ENCODE peak calls at places on chromosomes 4 and X, in eight cellular contexts. V, Q, F, X, S, K, P and R are unnamed samples.

GRCh38 chr4:2793920-2794706 is 1.2 kb downstream of the SH3BP2 start:
- DNase-seq in P (no peak), X (no peak), K (peak), Q (peak), S (peak), F (peak), V (no peak), R (peak)

GRCh38 chrX:12974217-12974796 is 603 bp upstream of the TMSB4X start:
- DNase-seq in S (peak), P (no peak), F (peak), Q (peak), K (peak), V (no peak), X (peak), R (peak)

GRCh38 chrX:66632986-66633385 is 5.9 kb downstream of the EDA2R start:
- DNase-seq in S (no peak), F (peak), V (no peak), Q (no peak), X (no peak), K (no peak), P (no peak), R (no peak)

GRCh38 chr4:169348541-169348940 is 77.8 kb upstream of the SH3RF1 start:
- DNase-seq in X (no peak), F (no peak), Q (no peak), V (no peak), S (no peak), K (no peak), P (no peak), R (no peak)

GRCh38 chr4:21641696-21642095 is 306.9 kb downstream of the KCNIP4 start:
- DNase-seq in K (no peak), V (no peak), S (no peak), Q (no peak), P (no peak), F (no peak), X (no peak), R (no peak)

GRCh38 chr4:33425916-33426315 is 2705.7 kb downstream of the PCDH7 start:
- DNase-seq in V (no peak), F (no peak), Q (no peak), P (no peak), S (no peak), K (no peak), X (no peak), R (no peak)

GRCh38 chr4:93658443-93658842 is 170.1 kb upstream of the ATOH1 start:
- DNase-seq in P (no peak), F (peak), S (no peak), K (no peak), Q (no peak), V (no peak), X (no peak), R (no peak)

GRCh38 chr4:140242357-140243284 is 88.6 kb upstream of the MAML3 start:
- DNase-seq in P (no peak), X (no peak), K (no peak), V (no peak), Q (no peak), F (no peak), S (no peak), R (no peak)

GRCh38 chr4:6963139-6963611 is 53.5 kb downstream of the TBC1D14 start:
- DNase-seq in K (no peak), Q (no peak), F (peak), X (no peak), S (peak), V (no peak), P (no peak), R (no peak)

DNA sequence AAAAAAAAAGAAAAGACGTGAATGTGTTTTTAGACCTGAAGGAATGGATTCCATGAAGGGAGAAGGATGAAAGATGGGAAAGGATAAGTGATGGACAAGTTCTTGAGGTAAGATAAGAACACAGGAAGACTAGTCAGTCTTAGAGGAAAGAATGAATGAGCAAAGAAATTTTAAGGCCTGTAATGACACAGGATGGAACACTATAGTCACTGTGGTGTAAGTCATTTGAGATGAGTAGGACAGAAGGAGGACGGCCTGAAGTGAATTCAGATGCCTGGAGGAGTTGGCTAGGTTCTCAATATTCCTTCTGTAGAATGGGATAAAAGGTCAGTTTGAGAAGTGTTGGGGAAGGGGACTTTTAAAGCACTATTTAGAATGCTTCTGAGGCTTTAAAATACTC is 3.8 kb downstream of the MSMO1 start:
- DNase-seq in V (no peak), S (no peak), Q (no peak), X (no peak), K (no peak), F (peak), P (no peak), R (no peak)
- TF ChIP-seq CTCF in V (no peak), S (no peak), Q (no peak), X (no peak), K (no peak), F (no peak), P (no peak), R (peak)

GRCh38 chrX:85243155-85243554 is 424 bp downstream of the SATL1 start:
- DNase-seq in Q (no peak), P (no peak), S (no peak), V (no peak), F (peak), X (no peak), K (no peak), R (no peak)
- H3K4me3 ChIP-seq in Q (no peak), P (no peak), S (no peak), V (peak), F (peak), X (peak), K (no peak), R (no peak)

GRCh38 chr4:172983014-172983413 is 185.6 kb upstream of the GALNT7 start:
- DNase-seq in Q (no peak), F (peak), K (no peak), V (no peak), S (no peak), X (no peak), P (no peak), R (no peak)
- TF ChIP-seq CTCF in Q (no peak), F (no peak), K (no peak), V (no peak), S (no peak), X (no peak), P (no peak), R (no peak)

GRCh38 chr4:138669479-138670165 is 346.0 kb upstream of the NOCT start:
- DNase-seq in V (peak), F (peak), X (no peak), P (no peak), S (no peak), K (no peak), Q (no peak), R (peak)
- H3K4me3 ChIP-seq in V (no peak), F (no peak), X (no peak), P (no peak), S (no peak), K (no peak), Q (no peak), R (no peak)

DNA sequence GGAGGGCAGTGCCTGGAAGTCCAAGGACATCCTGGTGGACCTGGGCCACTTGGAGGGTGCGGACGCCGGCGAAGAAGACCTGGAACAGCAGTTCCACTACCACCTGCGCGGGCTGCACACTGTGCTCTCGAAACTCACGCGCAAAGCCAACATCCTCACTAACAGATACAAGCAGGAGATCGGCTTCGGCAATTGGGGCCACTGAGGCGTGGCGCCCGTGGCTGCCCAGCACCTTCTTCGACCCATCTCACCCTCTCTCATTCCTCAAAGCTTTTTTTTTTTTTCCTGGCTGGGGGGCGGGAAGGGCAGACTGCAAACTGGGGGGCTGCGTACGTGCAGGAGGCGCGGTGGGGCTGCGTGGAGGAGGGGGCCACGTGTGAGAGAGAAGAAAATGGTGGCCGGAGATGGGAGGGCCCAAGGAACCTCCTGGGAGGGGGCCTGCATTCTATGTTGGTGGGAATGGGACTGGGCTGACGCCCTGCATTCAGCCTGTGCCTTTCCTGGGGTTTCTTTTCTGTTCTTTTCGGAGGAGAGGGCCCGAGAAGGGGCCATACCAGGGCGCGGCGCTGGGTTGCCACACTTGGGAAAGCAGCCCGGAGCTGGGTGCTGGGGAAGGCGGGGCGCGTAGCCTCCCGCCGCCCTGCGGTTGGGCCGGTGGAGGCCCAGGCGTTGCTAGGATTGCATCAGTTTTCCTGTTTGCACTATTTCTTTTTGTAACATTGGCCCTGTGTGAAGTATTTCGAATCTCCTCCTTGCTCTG is 4.2 kb downstream of the MID1IP1 start:
- DNase-seq in K (peak), X (peak), F (peak), V (peak), Q (peak), P (peak), S (peak), R (peak)
- TF ChIP-seq CTCF in K (no peak), X (no peak), F (no peak), V (no peak), Q (no peak), P (no peak), S (peak), R (no peak)

GRCh38 chr4:56633486-56633885 is 47.6 kb downstream of the HOPX start:
- DNase-seq in K (no peak), F (no peak), Q (no peak), S (no peak), X (no peak), P (no peak), V (no peak), R (peak)

GRCh38 chr4:56627375-56627774 is 53.7 kb downstream of the HOPX start:
- DNase-seq in F (no peak), X (no peak), P (no peak), S (no peak), Q (no peak), V (no peak), K (no peak), R (no peak)

GRCh38 chr4:56628592-56628991 is 52.5 kb downstream of the HOPX start:
- DNase-seq in K (no peak), P (no peak), S (no peak), Q (no peak), F (no peak), V (no peak), X (no peak), R (no peak)

GRCh38 chr4:56627985-56628384 is 53.1 kb downstream of the HOPX start:
- DNase-seq in X (no peak), K (no peak), Q (no peak), V (no peak), F (no peak), S (no peak), P (no peak), R (no peak)

DNA sequence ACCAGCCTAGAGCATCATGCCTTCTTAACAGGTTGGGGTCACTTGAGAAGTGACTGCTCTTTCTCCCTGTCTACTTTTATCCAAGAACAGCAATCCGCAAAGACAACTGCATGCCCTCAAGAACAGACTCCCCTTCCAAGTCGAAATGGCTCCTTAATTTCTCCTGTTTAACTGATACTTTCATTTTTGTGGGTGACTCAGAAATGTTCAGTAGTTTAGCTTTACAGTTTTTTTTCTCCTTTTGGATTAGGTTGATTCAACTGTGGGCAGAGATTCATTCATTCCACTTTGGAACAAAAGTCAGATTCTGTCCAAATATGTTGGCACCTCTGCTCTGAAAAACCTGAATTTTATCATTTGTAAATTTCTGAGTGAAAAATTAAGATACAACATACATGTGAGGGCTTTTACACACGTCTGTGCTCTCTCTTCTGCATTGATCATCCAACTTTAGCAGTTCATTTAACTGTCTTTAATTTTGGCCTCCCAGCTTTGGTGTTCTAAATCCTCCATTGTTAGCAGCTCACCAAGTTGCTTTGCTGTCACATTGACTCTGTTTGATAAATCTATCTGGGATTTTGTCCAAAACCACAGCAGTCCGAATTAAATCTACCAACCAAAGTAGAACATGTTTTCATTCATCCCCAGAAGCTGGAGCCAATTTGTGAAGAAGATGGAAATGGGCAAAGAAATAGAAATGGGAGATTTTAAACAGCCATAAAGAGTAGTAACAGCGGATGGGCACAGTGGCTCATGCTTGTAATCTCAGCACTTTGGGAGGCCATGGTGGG is 50.0 kb downstream of the HOPX start:
- DNase-seq in Q (no peak), S (no peak), V (peak), K (no peak), X (no peak), F (peak), P (no peak), R (no peak)
- H3K4me3 ChIP-seq in Q (no peak), S (no peak), V (no peak), K (no peak), X (no peak), F (no peak), P (no peak), R (no peak)

DNA sequence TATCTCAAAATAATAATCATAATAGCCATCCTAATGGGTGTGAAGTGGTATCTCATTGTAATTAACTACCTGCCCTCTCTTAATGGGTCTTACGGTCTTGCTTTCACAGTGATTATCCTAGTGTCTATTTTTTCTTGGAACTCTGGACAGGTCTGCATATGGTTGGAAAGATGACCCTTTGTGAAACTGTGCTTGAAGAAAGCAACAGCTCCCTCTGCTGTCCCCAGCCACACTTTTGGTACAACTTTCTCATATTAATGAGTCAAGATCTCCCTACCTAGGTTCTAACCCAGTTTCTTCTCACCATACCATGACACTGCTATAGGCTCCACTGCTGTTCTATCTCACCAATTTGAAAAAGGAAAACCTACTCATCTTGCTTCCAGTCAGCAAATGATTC is 2.4 kb downstream of the TFDP3 start:
- DNase-seq in K (no peak), V (no peak), S (peak), P (no peak), Q (no peak), X (no peak), F (no peak), R (peak)
- TF ChIP-seq CTCF in K (peak), V (peak), S (peak), P (no peak), Q (no peak), X (no peak), F (no peak), R (peak)

DNA sequence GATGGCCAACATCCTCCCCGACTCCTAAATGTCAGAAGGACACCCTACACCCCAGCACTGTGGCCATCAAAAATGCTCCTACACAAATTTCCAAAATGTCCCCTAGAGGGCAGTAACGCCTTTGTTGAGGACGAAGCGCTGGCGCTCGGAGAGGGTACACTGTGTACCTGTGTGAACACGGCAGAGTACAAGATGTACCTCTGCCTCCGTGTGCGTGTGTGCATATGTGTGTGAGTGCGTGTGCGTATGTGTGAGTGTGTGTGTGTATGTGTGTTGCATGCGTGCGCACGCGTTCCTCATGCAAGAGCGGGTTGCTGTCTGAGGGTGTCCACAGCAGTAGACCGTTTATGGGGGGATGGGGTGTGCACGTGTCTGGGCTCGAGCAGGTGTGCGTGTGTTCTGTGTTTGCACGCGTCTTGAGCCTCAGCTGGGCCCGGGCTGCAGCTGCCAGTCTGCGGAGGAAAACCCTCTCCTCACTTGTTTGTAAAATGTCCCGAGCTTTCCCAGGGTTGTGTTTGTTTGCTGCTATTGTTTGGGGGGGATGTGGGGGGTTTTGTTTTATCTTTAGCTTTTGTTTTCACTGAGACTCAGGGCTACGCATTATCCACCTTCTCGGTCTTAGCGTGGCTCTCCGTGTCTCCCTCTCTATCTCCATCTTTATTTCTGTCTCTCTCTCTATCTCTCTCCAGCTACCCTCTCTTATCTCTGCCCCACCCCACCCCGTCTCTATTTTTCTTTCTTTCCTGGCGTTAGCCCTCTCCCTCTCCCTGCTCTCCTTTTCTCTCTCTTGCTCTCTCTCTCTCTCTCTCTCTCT is 10.4 kb upstream of the TSPYL2 start:
- DNase-seq in K (peak), P (peak), S (peak), X (peak), Q (peak), V (peak), F (peak), R (peak)
- H3K4me3 ChIP-seq in K (peak), P (peak), S (no peak), X (peak), Q (no peak), V (peak), F (peak), R (peak)